ENCODE peak calls at places on chromosomes 3 and 15, in ten cellular contexts. X, K, A, F, B, O, S, R, L and I are unnamed samples.

GRCh38 chr3:33929813-33930212 is 131.4 kb downstream of the PDCD6IP start:
- DNase-seq in X (no peak), K (no peak), A (no peak), F (no peak), B (no peak), O (no peak), S (no peak), R (no peak), L (no peak), I (no peak)

GRCh38 chr15:58987036-58987435 is 427 bp upstream of the RNF111 start:
- DNase-seq in X (no peak), K (no peak), A (no peak), F (no peak), B (no peak), O (peak; percentile 16), S (no peak), R (no peak), L (no peak), I (no peak)

GRCh38 chr3:113736548-113737089 is 9.4 kb downstream of the NAA50 start:
- DNase-seq in X (no peak), K (no peak), A (no peak), F (peak; percentile 75), B (no peak), O (peak; percentile 69), S (no peak), R (peak; percentile 56), L (peak; percentile 3), I (peak; percentile 18)

GRCh38 chr15:69997701-69998273 is 99.9 kb downstream of the TLE3 start:
- DNase-seq in X (no peak), K (no peak), A (no peak), F (no peak), B (no peak), O (no peak), S (peak; percentile 58), R (peak; percentile 98), L (peak; percentile 28), I (no peak)

GRCh38 chr15:50066693-50067092 is 52.3 kb downstream of the ATP8B4 start:
- DNase-seq in X (no peak), K (no peak), A (no peak), F (no peak), B (no peak), O (no peak), S (no peak), R (no peak), L (no peak), I (no peak)

GRCh38 chr15:86444527-86444926 is 364.9 kb downstream of the AGBL1 start:
- DNase-seq in X (no peak), K (no peak), A (no peak), F (peak; percentile 56), B (no peak), O (no peak), S (no peak), R (no peak), L (no peak), I (no peak)

GRCh38 chr15:70863450-70864218 is 9.7 kb upstream of the LARP6 start:
- DNase-seq in X (no peak), K (no peak), A (no peak), F (no peak), B (no peak), O (peak; percentile 55), S (peak; percentile 80), R (peak; percentile 88), L (no peak), I (peak; percentile 40)

GRCh38 chr3:171223396-171223795 is 196.9 kb upstream of the SLC2A2 start:
- DNase-seq in X (no peak), K (no peak), A (no peak), F (no peak), B (no peak), O (no peak), S (no peak), R (no peak), L (no peak), I (no peak)

GRCh38 chr15:79371581-79371980 is 60.6 kb upstream of the MINAR1 start:
- DNase-seq in X (no peak), K (no peak), A (no peak), F (no peak), B (no peak), O (no peak), S (no peak), R (no peak), L (no peak), I (no peak)

GRCh38 chr3:100563228-100563627 is 46.2 kb upstream of the ADGRG7 start:
- DNase-seq in X (no peak), K (no peak), A (no peak), F (no peak), B (no peak), O (no peak), S (no peak), R (no peak), L (no peak), I (no peak)

GRCh38 chr3:64687781-64688515 is at the start of gene ADAMTS9:
- DNase-seq in X (no peak), K (no peak), A (no peak), F (peak; percentile 78), B (no peak), O (peak; percentile 86), S (peak; percentile 63), R (peak; percentile 97), L (no peak), I (no peak)

GRCh38 chr15:79329186-79329611 is 18.3 kb downstream of the TMED3 start:
- DNase-seq in X (no peak), K (no peak), A (no peak), F (no peak), B (no peak), O (peak; percentile 90), S (no peak), R (peak; percentile 78), L (no peak), I (no peak)

GRCh38 chr3:177930771-177931170 is 605.5 kb upstream of the KCNMB2 start:
- DNase-seq in X (no peak), K (no peak), A (no peak), F (no peak), B (no peak), O (no peak), S (no peak), R (no peak), L (no peak), I (no peak)

GRCh38 chr3:172061724-172062184 is 22.4 kb downstream of the FNDC3B start:
- DNase-seq in X (no peak), K (no peak), A (no peak), F (no peak), B (no peak), O (peak; percentile 28), S (no peak), R (peak; percentile 41), L (peak; percentile 9), I (no peak)

GRCh38 chr3:43423142-43423541 is 136.8 kb downstream of the SNRK start:
- DNase-seq in X (peak; percentile 45), K (no peak), A (no peak), F (no peak), B (no peak), O (peak; percentile 13), S (no peak), R (no peak), L (peak; percentile 3), I (no peak)

GRCh38 chr3:170999737-171000242 is 26.7 kb downstream of the SLC2A2 start:
- DNase-seq in X (no peak), K (no peak), A (no peak), F (no peak), B (no peak), O (peak; percentile 87), S (no peak), R (peak; percentile 92), L (no peak), I (no peak)

GRCh38 chr3:141366285-141367037 is 1.8 kb upstream of the ZBTB38 start:
- DNase-seq in X (no peak), K (no peak), A (no peak), F (no peak), B (no peak), O (peak; percentile 72), S (no peak), R (peak; percentile 92), L (no peak), I (peak; percentile 59)

GRCh38 chr3:189334064-189334920 is 162.5 kb downstream of the TPRG1 start:
- DNase-seq in X (no peak), K (no peak), A (no peak), F (no peak), B (no peak), O (no peak), S (no peak), R (peak; percentile 47), L (peak; percentile 64), I (no peak)

GRCh38 chr15:94314639-94315038 is 83.3 kb downstream of the MCTP2 start:
- DNase-seq in X (no peak), K (no peak), A (no peak), F (no peak), B (no peak), O (no peak), S (no peak), R (no peak), L (no peak), I (no peak)

GRCh38 chr3:182914341-182914740 is 66.0 kb downstream of the DCUN1D1 start:
- DNase-seq in X (no peak), K (no peak), A (no peak), F (no peak), B (no peak), O (no peak), S (no peak), R (no peak), L (no peak), I (no peak)

GRCh38 chr3:30693470-30694120 is 87.2 kb downstream of the TGFBR2 start:
- DNase-seq in X (no peak), K (peak; percentile 6), A (no peak), F (peak; percentile 89), B (peak; percentile 66), O (peak; percentile 81), S (peak; percentile 62), R (peak; percentile 71), L (no peak), I (peak; percentile 42)

GRCh38 chr3:183897606-183898384 is 13.1 kb upstream of the PARL start:
- DNase-seq in X (no peak), K (no peak), A (no peak), F (no peak), B (no peak), O (no peak), S (no peak), R (peak; percentile 49), L (no peak), I (no peak)

GRCh38 chr3:50241163-50241562 is 5.2 kb downstream of the GNAI2 start:
- DNase-seq in X (no peak), K (no peak), A (no peak), F (peak; percentile 99), B (no peak), O (peak; percentile 31), S (no peak), R (no peak), L (no peak), I (no peak)

GRCh38 chr15:77629070-77630030 is 3.4 kb downstream of the LINGO1 start:
- DNase-seq in X (no peak), K (no peak), A (no peak), F (no peak), B (no peak), O (no peak), S (no peak), R (no peak), L (no peak), I (no peak)

GRCh38 chr3:141308588-141309218 is 59.6 kb upstream of the ZBTB38 start:
- DNase-seq in X (peak; percentile 34), K (no peak), A (no peak), F (peak; percentile 93), B (no peak), O (peak; percentile 72), S (peak; percentile 76), R (peak; percentile 78), L (peak; percentile 83), I (no peak)

GRCh38 chr3:63192248-63192647 is 85.9 kb upstream of the SYNPR start:
- DNase-seq in X (no peak), K (no peak), A (no peak), F (no peak), B (no peak), O (no peak), S (no peak), R (peak; percentile 21), L (no peak), I (no peak)

GRCh38 chr3:195763248-195763830 is 42.6 kb downstream of the MUC20 start:
- DNase-seq in X (no peak), K (no peak), A (no peak), F (no peak), B (no peak), O (no peak), S (no peak), R (no peak), L (no peak), I (no peak)

GRCh38 chr3:120637836-120638559 is 41.9 kb downstream of the NDUFB4 start:
- DNase-seq in X (no peak), K (no peak), A (no peak), F (no peak), B (no peak), O (no peak), S (no peak), R (no peak), L (no peak), I (no peak)